ENCODE peak calls at places on chromosome 3, in nine cellular contexts. C is GM12878, Z is sigmoid colon, L is stomach, X is suprapubic skin, J is GM23338, Q is SK-N-SH, R is H1, N is spleen. B is an unnamed sample.

GRCh38 chr3:52593103-52593502 is 56.7 kb downstream of the UQCC5 start:
- DNase-seq in R (no peak), C (no peak), L (no peak), Q (no peak), Z (no peak), X (no peak), J (no peak), N (no peak), B (no peak)

GRCh38 chr3:65716372-65716771 is 322.3 kb downstream of the MAGI1 start:
- DNase-seq in C (no peak), J (peak; percentile 27), Q (no peak), Z (no peak), R (no peak), L (no peak), N (no peak), X (no peak), B (no peak)

GRCh38 chr3:24288538-24289236 is 206.0 kb downstream of the THRB start:
- DNase-seq in L (peak; percentile 36), X (no peak), R (no peak), J (no peak), C (no peak), N (no peak), Q (no peak), Z (peak; percentile 70), B (no peak)

GRCh38 chr3:122918576-122919290 is 108.8 kb downstream of the SEMA5B start:
- DNase-seq in L (no peak), R (no peak), X (no peak), N (peak; percentile 37), J (no peak), C (no peak), Z (no peak), Q (no peak), B (no peak)

GRCh38 chr3:42589382-42590109 is 1.1 kb upstream of the SS18L2 start:
- DNase-seq in R (no peak), N (peak; percentile 75), C (no peak), Z (no peak), X (no peak), Q (no peak), L (no peak), J (no peak), B (no peak)

GRCh38 chr3:29152379-29152778 is 128.5 kb upstream of the RBMS3 start:
- DNase-seq in C (no peak), Q (peak; percentile 30), J (peak; percentile 60), X (no peak), N (no peak), R (no peak), L (no peak), Z (no peak), B (no peak)

GRCh38 chr3:156739976-156740375 is 65.6 kb downstream of the TIPARP start:
- DNase-seq in Z (no peak), J (no peak), C (no peak), X (no peak), R (no peak), N (no peak), Q (no peak), L (no peak), B (no peak)

GRCh38 chr3:8768364-8769087 is 887 bp downstream of the OXTR start:
- DNase-seq in C (no peak), L (no peak), N (no peak), Q (peak; percentile 30), R (peak; percentile 60), Z (no peak), J (peak; percentile 55), X (no peak), B (no peak)

GRCh38 chr3:169227911-169228310 is 435.6 kb downstream of the MECOM start:
- DNase-seq in N (no peak), C (peak; percentile 3), Q (no peak), J (peak; percentile 23), Z (no peak), R (no peak), L (no peak), X (no peak), B (no peak)

DNA sequence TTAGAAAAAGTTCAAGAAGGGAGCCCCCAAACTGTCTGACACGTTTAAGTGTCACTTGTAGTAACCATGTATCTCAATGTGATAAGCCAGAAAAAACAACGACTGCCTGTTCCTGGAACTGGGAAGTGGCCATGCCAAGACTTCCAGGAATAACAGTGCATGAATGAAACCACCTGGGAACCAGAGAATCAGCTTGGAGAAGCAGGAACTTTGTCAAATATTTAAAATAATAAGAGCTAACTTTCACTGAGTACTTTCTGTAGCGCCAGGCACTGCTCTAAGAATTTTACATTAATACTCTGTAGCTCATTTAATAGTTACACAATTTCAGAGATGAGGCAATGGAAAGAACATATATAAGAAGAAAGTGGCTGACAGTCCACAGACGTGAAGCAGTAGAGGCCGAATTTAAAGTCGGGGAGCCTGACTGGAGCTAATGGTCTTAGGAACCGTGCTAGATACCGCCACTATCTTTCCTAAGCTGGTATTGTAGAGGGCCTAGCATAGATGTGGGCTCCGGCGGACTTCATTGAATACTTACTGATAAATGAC is 870 bp downstream of the PLSCR1 start:
- DNase-seq in X (no peak), R (no peak), Q (no peak), Z (no peak), C (no peak), N (no peak), J (no peak), L (no peak), B (no peak)
- TF ChIP-seq POLR2AphosphoS5 in X (no peak), R (no peak), Q (no peak), Z (peak; percentile 63), C (no peak), N (no peak), J (no peak), L (peak; percentile 23), B (no peak)

DNA sequence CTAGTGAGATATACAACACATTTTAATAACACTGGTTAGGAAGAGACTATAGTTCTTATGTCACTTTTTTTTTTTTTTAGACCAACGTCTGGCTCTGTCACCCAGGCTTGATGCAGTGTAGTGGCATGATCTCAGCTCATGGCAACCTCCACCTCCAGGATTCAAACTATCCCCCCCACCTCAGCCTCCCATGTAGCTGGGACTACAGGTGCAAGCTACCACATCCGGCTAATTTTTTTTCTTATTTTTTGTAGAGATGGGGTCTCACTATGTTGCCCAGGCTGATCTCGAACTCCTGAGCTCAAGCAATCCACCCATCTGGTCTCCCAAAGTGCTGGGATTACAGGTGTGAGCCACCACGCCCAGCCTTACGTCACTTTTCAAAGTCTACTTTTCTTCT is 100.8 kb downstream of the FOXP1 start:
- DNase-seq in L (no peak), N (no peak), C (no peak), X (no peak), J (no peak), R (no peak), Z (no peak), Q (no peak), B (no peak)
- H3K27ac ChIP-seq in L (no peak overlapping the region), N (no peak overlapping the region), C (no peak overlapping the region), X (no peak overlapping the region), J (no peak overlapping the region), R (no peak overlapping the region), Z (no peak overlapping the region), Q (no peak overlapping the region), B (no peak overlapping the region)

GRCh38 chr3:73516656-73517055 is 108.1 kb downstream of the PDZRN3 start:
- DNase-seq in Z (peak; percentile 98), X (no peak), R (no peak), N (no peak), Q (no peak), C (no peak), L (peak; percentile 77), J (no peak), B (peak; percentile 60)
- H3K4me1 ChIP-seq in Z (no peaks in the 10 kb centered on the region), X (peaks cover 39% of the 10 kb centered on the region), R (peaks cover 2% of the 10 kb centered on the region), N (no peaks in the 10 kb centered on the region), Q (no peaks in the 10 kb centered on the region), C (no peaks in the 10 kb centered on the region), L (peaks cover 7% of the 10 kb centered on the region), J (peaks cover 10% of the 10 kb centered on the region), B (no peaks in the 10 kb centered on the region)

GRCh38 chr3:183988216-183988790 is 29.4 kb downstream of the ABCC5 start:
- DNase-seq in R (no peak), L (no peak), Z (no peak), Q (no peak), J (no peak), X (no peak), N (no peak), C (no peak), B (no peak)

GRCh38 chr3:183987014-183987600 is 30.6 kb downstream of the ABCC5 start:
- DNase-seq in N (no peak), L (no peak), X (no peak), R (no peak), Z (no peak), J (no peak), C (no peak), Q (no peak), B (no peak)

DNA sequence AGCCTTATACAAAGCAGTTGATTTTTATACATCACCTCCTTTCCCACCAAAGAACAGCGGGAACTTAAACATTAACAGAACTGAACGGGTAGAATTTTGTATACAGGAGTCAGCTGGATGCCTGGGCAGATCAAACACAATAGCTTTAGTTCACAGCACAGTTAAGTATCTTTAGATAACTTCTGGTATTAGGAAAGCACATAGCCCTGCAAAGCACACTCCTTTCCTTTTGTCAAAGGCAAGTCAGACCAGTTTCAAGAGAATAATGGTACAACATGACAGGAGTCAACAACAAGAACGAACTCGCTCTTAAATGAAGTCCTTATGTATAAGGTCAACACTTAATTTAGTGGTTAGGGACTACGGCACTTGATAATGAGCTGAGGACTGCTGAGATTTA is 26.3 kb downstream of the ABCC5 start:
- DNase-seq in Z (no peak), C (no peak), J (no peak), Q (no peak), X (no peak), L (no peak), N (no peak), R (no peak), B (no peak)
- TF ChIP-seq POLR2AphosphoS5 in Z (no peak), C (no peak), J (no peak), Q (no peak), X (no peak), L (no peak), N (no peak), R (no peak), B (no peak)

GRCh38 chr3:46908986-46909534 is 31.5 kb downstream of the PTH1R start:
- DNase-seq in N (no peak), Q (no peak), J (no peak), Z (peak; percentile 64), X (no peak), R (no peak), C (no peak), L (no peak), B (no peak)
- H3K27ac ChIP-seq in N (no peak overlapping the region), Q (no peak overlapping the region), J (no peak overlapping the region), Z (no peak overlapping the region), X (no peak overlapping the region), R (no peak overlapping the region), C (no peak overlapping the region), L (no peak overlapping the region), B (no peak overlapping the region)